ENCODE peak calls at places on chromosome 15, in eight cellular contexts. X is foreskin fibroblast, P is AG04450, B is fibroblast of pulmonary artery, D is HCT116, N is cardiac fibroblast, T is GM12878, C is astrocyte. A is an unnamed sample.

GRCh38 chr15:76333720-76334437 is 2.7 kb upstream of the ISL2 start:
- DNase-seq in X (peak), P (no peak), B (no peak), D (no peak), N (peak), T (no peak), C (no peak), A (no peak)

GRCh38 chr15:99969261-99969960 is 236.2 kb upstream of the LYSMD4 start:
- DNase-seq in X (no peak), P (no peak), B (no peak), D (no peak), N (no peak), T (no peak), C (no peak), A (no peak)

GRCh38 chr15:100601158-100601557 is 826 bp downstream of the LINS1 start:
- DNase-seq in X (no peak), P (no peak), B (peak), D (no peak), N (peak), T (no peak), C (peak), A (no peak)

GRCh38 chr15:51600114-51600513 is 22.5 kb downstream of the DMXL2 start:
- DNase-seq in X (no peak), P (no peak), B (no peak), D (peak), N (peak), T (peak), C (peak), A (no peak)

GRCh38 chr15:99446565-99447496 is 119.0 kb upstream of the MEF2A start:
- DNase-seq in X (no peak), P (no peak), B (no peak), D (no peak), N (no peak), T (no peak), C (no peak), A (no peak)

GRCh38 chr15:88605507-88606436 is 15.4 kb upstream of the AEN start:
- DNase-seq in X (peak), P (no peak), B (peak), D (no peak), N (peak), T (no peak), C (no peak), A (no peak)

GRCh38 chr15:31387483-31388118 is 61.0 kb downstream of the KLF13 start:
- DNase-seq in X (no peak), P (no peak), B (peak), D (no peak), N (no peak), T (no peak), C (peak), A (no peak)

GRCh38 chr15:89342840-89343239 is 8.2 kb upstream of the POLG start:
- DNase-seq in X (no peak), P (no peak), B (no peak), D (no peak), N (no peak), T (no peak), C (no peak), A (no peak)

GRCh38 chr15:98983333-98983732 is 24.3 kb downstream of the PGPEP1L start:
- DNase-seq in X (peak), P (peak), B (peak), D (no peak), N (peak), T (no peak), C (peak), A (no peak)

GRCh38 chr15:98383571-98383970 is 264.8 kb upstream of the IGF1R start:
- DNase-seq in X (no peak), P (no peak), B (no peak), D (no peak), N (no peak), T (no peak), C (no peak), A (no peak)

GRCh38 chr15:42726114-42726513 is 10.8 kb downstream of the CDAN1 start:
- DNase-seq in X (no peak), P (no peak), B (no peak), D (no peak), N (no peak), T (no peak), C (no peak), A (no peak)

GRCh38 chr15:44101944-44102343 is 93.1 kb downstream of the FRMD5 start:
- DNase-seq in X (peak), P (peak), B (peak), D (no peak), N (peak), T (no peak), C (peak), A (no peak)

GRCh38 chr15:72751751-72752455 is 31.7 kb downstream of the ADPGK start:
- DNase-seq in X (no peak), P (no peak), B (peak), D (no peak), N (peak), T (no peak), C (peak), A (no peak)

GRCh38 chr15:51750942-51751686 is at the start of gene TMOD2:
- DNase-seq in X (no peak), P (no peak), B (peak), D (no peak), N (peak), T (no peak), C (no peak), A (no peak)

GRCh38 chr15:82810061-82810862 is 834 bp downstream of the WHAMM start:
- DNase-seq in X (peak), P (no peak), B (peak), D (no peak), N (peak), T (no peak), C (peak), A (no peak)

GRCh38 chr15:24054547-24055245 is 367.6 kb upstream of the NDN start:
- DNase-seq in X (no peak), P (no peak), B (no peak), D (no peak), N (no peak), T (no peak), C (no peak), A (no peak)

GRCh38 chr15:98815207-98815606 is 166.9 kb downstream of the IGF1R start:
- DNase-seq in X (no peak), P (no peak), B (no peak), D (no peak), N (no peak), T (no peak), C (no peak), A (no peak)

GRCh38 chr15:84839714-84840113 is 22.6 kb downstream of the ALPK3 start:
- DNase-seq in X (no peak), P (no peak), B (no peak), D (no peak), N (no peak), T (no peak), C (no peak), A (no peak)

GRCh38 chr15:43779016-43779415 is 2.2 kb upstream of the ELL3 start:
- DNase-seq in X (no peak), P (no peak), B (no peak), D (no peak), N (no peak), T (no peak), C (no peak), A (no peak)

GRCh38 chr15:98568382-98569017 is 79.8 kb upstream of the IGF1R start:
- DNase-seq in X (peak), P (no peak), B (peak), D (no peak), N (peak), T (no peak), C (no peak), A (no peak)

GRCh38 chr15:101504373-101504772 is 14.9 kb upstream of the PCSK6 start:
- DNase-seq in X (no peak), P (no peak), B (no peak), D (no peak), N (no peak), T (no peak), C (no peak), A (no peak)

GRCh38 chr15:85828869-85829268 is 34.1 kb upstream of the KLHL25 start:
- DNase-seq in X (no peak), P (no peak), B (no peak), D (no peak), N (no peak), T (no peak), C (no peak), A (no peak)

GRCh38 chr15:84648539-84648938 is 5.5 kb downstream of the WDR73 start:
- DNase-seq in X (peak), P (no peak), B (no peak), D (no peak), N (peak), T (no peak), C (no peak), A (no peak)

GRCh38 chr15:22902046-22902445 is 63.6 kb downstream of the NIPA2 start:
- DNase-seq in X (no peak), P (no peak), B (no peak), D (no peak), N (no peak), T (no peak), C (no peak), A (no peak)

GRCh38 chr15:101269479-101270223 is 7.6 kb downstream of the SELENOS start:
- DNase-seq in X (no peak), P (no peak), B (peak), D (no peak), N (peak), T (no peak), C (no peak), A (no peak)

GRCh38 chr15:73560501-73561117 is 72.6 kb downstream of the NPTN start:
- DNase-seq in X (peak), P (peak), B (peak), D (peak), N (peak), T (peak), C (peak), A (peak)

GRCh38 chr15:89378699-89379422 is 44.2 kb upstream of the POLG start:
- DNase-seq in X (no peak), P (no peak), B (no peak), D (no peak), N (no peak), T (no peak), C (no peak), A (no peak)

GRCh38 chr15:88448991-88449461 is 18.2 kb downstream of the MRPL46 start:
- DNase-seq in X (no peak), P (no peak), B (no peak), D (no peak), N (no peak), T (no peak), C (no peak), A (no peak)

GRCh38 chr15:61518191-61518950 is 289.3 kb upstream of the RORA start:
- DNase-seq in X (no peak), P (no peak), B (no peak), D (no peak), N (no peak), T (no peak), C (no peak), A (no peak)

GRCh38 chr15:55372701-55373440 is 35.3 kb downstream of the CCPG1 start:
- DNase-seq in X (no peak), P (no peak), B (no peak), D (no peak), N (no peak), T (peak), C (no peak), A (peak)

GRCh38 chr15:70061696-70062270 is 35.9 kb downstream of the TLE3 start:
- DNase-seq in X (no peak), P (no peak), B (no peak), D (no peak), N (no peak), T (no peak), C (no peak), A (no peak)

GRCh38 chr15:70063992-70064379 is 33.7 kb downstream of the TLE3 start:
- DNase-seq in X (no peak), P (no peak), B (no peak), D (no peak), N (no peak), T (no peak), C (no peak), A (no peak)

GRCh38 chr15:70061086-70061370 is 36.7 kb downstream of the TLE3 start:
- DNase-seq in X (no peak), P (no peak), B (peak), D (no peak), N (peak), T (no peak), C (peak), A (no peak)

GRCh38 chr15:70063284-70063991 is 34.3 kb downstream of the TLE3 start:
- DNase-seq in X (no peak), P (no peak), B (no peak), D (no peak), N (no peak), T (no peak), C (no peak), A (no peak)

GRCh38 chr15:70062321-70062956 is 35.3 kb downstream of the TLE3 start:
- DNase-seq in X (peak), P (peak), B (peak), D (no peak), N (peak), T (no peak), C (peak), A (no peak)
- H3K4me3 ChIP-seq in X (peak), P (no peak), B (no peak), D (no peak), N (no peak), T (no peak), C (peak), A (no peak)

GRCh38 chr15:77844798-77845446 is 212.2 kb upstream of the LINGO1 start:
- DNase-seq in X (no peak), P (no peak), B (no peak), D (no peak), N (no peak), T (no peak), C (no peak), A (no peak)
- H3K4me3 ChIP-seq in X (no peak), P (no peak), B (no peak), D (no peak), N (no peak), T (no peak), C (no peak), A (no peak)

GRCh38 chr15:45118131-45118588 is 4.0 kb downstream of the DUOXA2 start:
- DNase-seq in X (peak), P (peak), B (peak), D (peak), N (peak), T (peak), C (peak), A (peak)
- H3K4me3 ChIP-seq in X (no peak), P (no peak), B (no peak), D (no peak), N (no peak), T (peak), C (no peak), A (no peak)

GRCh38 chr15:80061581-80061980 is 2.1 kb downstream of the ZFAND6 start:
- DNase-seq in X (no peak), P (no peak), B (peak), D (no peak), N (peak), T (no peak), C (no peak), A (no peak)
- H3K4me3 ChIP-seq in X (peak), P (peak), B (peak), D (no peak), N (no peak), T (peak), C (peak), A (peak)

DNA sequence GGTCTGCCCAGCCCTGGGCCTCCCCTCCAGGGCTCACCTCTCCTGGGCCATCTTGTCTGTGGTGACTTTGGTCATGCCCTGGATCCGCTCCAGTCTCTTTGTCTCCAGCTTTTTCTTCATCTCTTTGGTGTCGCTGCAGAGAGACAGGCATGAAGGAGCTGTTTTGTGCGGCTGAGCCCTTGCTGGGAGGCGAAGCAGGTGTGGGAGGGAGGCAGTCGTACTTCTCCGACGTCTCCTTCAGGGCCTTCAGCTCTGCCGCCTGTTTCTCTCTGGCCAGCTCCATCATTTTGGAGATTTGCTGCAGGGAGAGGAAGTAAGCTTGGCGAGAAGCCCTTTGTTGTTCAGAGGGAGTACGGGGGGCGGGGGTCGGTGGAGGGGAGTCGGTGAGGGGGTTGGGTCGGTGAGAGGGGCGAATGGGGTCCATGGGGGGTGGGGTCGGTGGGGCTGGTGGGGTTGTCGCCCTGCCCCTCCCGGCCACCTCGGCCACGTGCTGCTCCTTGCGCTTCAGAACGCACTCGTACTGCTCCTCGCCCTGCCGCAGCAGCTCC is 7.8 kb upstream of the ANKRD63 start:
- DNase-seq in X (no peak), P (no peak), B (no peak), D (no peak), N (no peak), T (no peak), C (no peak), A (no peak)
- H3K4me3 ChIP-seq in X (peak), P (peak), B (peak), D (no peak), N (no peak), T (no peak), C (no peak), A (no peak)

DNA sequence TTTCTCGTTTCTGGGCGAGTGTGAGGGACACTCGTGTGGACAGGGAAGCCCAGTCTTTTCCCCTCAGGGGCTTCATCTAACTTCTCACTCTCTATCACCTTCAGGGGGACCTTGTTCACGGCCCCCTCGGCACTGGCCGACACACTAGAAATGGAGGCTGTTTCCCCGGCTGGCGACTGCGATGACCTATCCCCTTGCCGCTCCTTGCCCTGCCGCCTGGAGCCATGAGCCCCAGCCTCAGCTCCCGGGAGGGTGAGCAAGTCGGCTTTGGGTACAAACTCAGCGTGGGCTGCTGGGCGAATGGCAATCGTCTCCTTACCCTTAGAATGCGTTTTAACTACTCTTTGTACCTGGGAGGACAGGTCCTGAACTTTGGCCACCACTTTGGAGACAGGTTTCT is 41.0 kb downstream of the FMN1 start:
- DNase-seq in X (no peak), P (no peak), B (no peak), D (no peak), N (no peak), T (no peak), C (no peak), A (no peak)
- H3K4me3 ChIP-seq in X (no peak), P (no peak), B (no peak), D (no peak), N (no peak), T (no peak), C (no peak), A (no peak)

GRCh38 chr15:69593981-69594966 is 141.7 kb downstream of the RPLP1 start:
- DNase-seq in X (no peak), P (no peak), B (peak), D (no peak), N (peak), T (no peak), C (peak), A (no peak)
- H3K4me3 ChIP-seq in X (no peak), P (no peak), B (no peak), D (no peak), N (no peak), T (no peak), C (no peak), A (no peak)

GRCh38 chr15:74724570-74725240 is 623 bp downstream of the CYP1A1 start:
- DNase-seq in X (no peak), P (no peak), B (no peak), D (no peak), N (no peak), T (no peak), C (no peak), A (no peak)

GRCh38 chr15:74725845-74726773 is 781 bp upstream of the CYP1A1 start:
- DNase-seq in X (no peak), P (no peak), B (peak), D (no peak), N (no peak), T (no peak), C (no peak), A (no peak)

GRCh38 chr15:74727727-74728126 is 2.4 kb upstream of the CYP1A1 start:
- DNase-seq in X (no peak), P (no peak), B (no peak), D (no peak), N (no peak), T (no peak), C (no peak), A (no peak)

GRCh38 chr15:74725241-74725774 is at the start of gene CYP1A1:
- DNase-seq in X (no peak), P (no peak), B (no peak), D (no peak), N (no peak), T (no peak), C (no peak), A (no peak)

DNA sequence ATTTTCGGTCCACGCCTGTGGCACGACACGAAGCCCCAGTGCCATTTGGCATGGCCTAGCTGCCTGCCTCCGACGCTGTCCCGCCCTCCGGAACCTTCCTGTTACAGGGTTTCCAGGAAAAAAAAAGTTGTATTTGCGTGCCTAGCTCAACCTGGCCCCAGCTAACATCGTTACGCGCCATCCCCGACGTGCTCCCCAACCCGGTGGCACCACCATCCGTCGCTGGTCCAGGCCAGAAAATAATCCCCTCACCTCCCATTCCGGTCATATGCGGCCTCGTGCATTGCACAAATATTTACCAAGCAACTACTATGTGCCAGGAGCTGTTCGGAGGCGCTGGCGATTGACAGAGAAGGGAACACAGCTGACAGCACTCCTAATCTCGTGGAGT is 1.4 kb upstream of the CYP1A1 start:
- DNase-seq in X (no peak), P (no peak), B (no peak), D (no peak), N (no peak), T (no peak), C (no peak), A (no peak)
- H3K4me3 ChIP-seq in X (peak), P (peak), B (peak), D (peak), N (peak), T (no peak), C (peak), A (peak)

GRCh38 chr15:90718232-90718631 is 1.1 kb downstream of the BLM start:
- DNase-seq in X (no peak), P (no peak), B (no peak), D (no peak), N (no peak), T (no peak), C (no peak), A (no peak)
- H3K4me3 ChIP-seq in X (peak), P (no peak), B (no peak), D (peak), N (no peak), T (peak), C (peak), A (peak)

GRCh38 chr15:39919740-39920509 is at the start of gene GPR176:
- DNase-seq in X (peak), P (no peak), B (peak), D (no peak), N (peak), T (no peak), C (peak), A (no peak)
- H3K4me3 ChIP-seq in X (peak), P (peak), B (peak), D (peak), N (peak), T (peak), C (peak), A (peak)